ENCODE peak calls at places on chromosomes 2 and 18, in six cellular contexts. A, C, J, Z, N and T are unnamed samples.

GRCh38 chr2:133063792-133064191 is 393.8 kb upstream of the LYPD1 start:
- DNase-seq in C (no peak), Z (no peak), A (no peak), J (no peak), N (no peak), T (no peak)

GRCh38 chr2:129479892-129480291 is 499.6 kb upstream of the RAB6C start:
- DNase-seq in Z (no peak), C (no peak), N (no peak), A (no peak), J (no peak), T (no peak)

GRCh38 chr2:141062016-141062415 is 1068.8 kb downstream of the LRP1B start:
- DNase-seq in C (no peak), Z (no peak), J (no peak), N (no peak), A (no peak), T (no peak)

GRCh38 chr18:987325-988186 is 82.9 kb downstream of the ADCYAP1 start:
- DNase-seq in J (peak; percentile 20), N (no peak), A (no peak), Z (no peak), C (no peak), T (no peak)

GRCh38 chr2:163182764-163183354 is 344.3 kb upstream of the KCNH7 start:
- DNase-seq in A (no peak), N (no peak), Z (no peak), J (no peak), C (no peak), T (no peak)

GRCh38 chr2:63590621-63591408 is 2.1 kb downstream of the MDH1 start:
- DNase-seq in Z (no peak), A (no peak), C (no peak), N (no peak), J (peak; percentile 80), T (no peak)

GRCh38 chr2:62055724-62056336 is 140.1 kb upstream of the B3GNT2 start:
- DNase-seq in C (no peak), N (no peak), A (no peak), Z (no peak), J (no peak), T (no peak)

GRCh38 chr18:48492880-48493279 is 46.0 kb upstream of the CTIF start:
- DNase-seq in N (no peak), J (no peak), C (no peak), Z (no peak), A (no peak), T (no peak)

GRCh38 chr2:158181171-158181570 is 79.5 kb downstream of the UPP2 start:
- DNase-seq in A (no peak), N (no peak), C (no peak), J (no peak), Z (no peak), T (no peak)

GRCh38 chr2:152600051-152600657 is 117.1 kb downstream of the PRPF40A start:
- DNase-seq in N (no peak), Z (no peak), J (no peak), A (no peak), C (no peak), T (no peak)

GRCh38 chr18:68234115-68234514 is 480.8 kb downstream of the TMX3 start:
- DNase-seq in C (no peak), A (no peak), N (no peak), Z (no peak), J (no peak), T (no peak)

GRCh38 chr2:237673130-237673921 is 45.9 kb downstream of the LRRFIP1 start:
- DNase-seq in C (peak; percentile 66), N (no peak), Z (no peak), J (peak; percentile 75), A (peak; percentile 81), T (no peak)
- H3K4me3 ChIP-seq in C (peak overlapping the region; percentile 51), N (peak overlapping the region; percentile 50), Z (no peak overlapping the region), J (peak overlapping the region; percentile 10), A (peak overlapping the region; percentile 63), T (peak overlapping the region; percentile 39)

DNA sequence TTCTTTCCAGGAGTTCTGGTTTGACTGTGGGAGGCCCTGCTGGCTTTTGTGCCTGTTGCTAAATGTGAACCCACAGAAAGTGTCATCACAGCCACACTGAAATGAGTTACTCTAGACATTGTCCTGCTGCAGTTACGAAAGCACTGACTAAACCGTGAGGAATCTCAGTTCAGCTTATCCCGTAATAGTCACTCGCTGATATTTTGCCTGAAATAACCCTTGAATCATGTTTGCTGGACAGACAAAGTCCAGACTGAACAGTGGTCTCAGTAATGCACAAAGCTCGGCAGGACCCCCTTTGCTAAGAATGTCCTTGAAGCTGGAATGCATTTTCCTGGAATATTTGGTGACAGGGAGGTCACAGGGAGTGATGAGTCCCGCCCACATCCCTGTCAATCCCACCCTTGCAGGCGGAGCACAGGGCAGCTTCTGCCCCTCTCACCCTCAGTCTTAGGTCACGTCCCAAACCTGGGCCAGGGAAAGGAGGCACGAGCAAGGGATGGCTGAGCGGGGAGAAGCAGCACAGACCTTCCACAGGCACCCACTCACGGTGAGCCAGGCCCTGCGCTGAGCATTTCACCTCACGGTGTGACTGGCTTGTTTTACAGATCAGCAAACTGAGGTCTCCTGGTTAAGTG is 53.4 kb downstream of the ADI1 start:
- DNase-seq in C (no peak), A (no peak), J (peak; percentile 49), N (no peak), Z (peak; percentile 80), T (no peak)
- TF ChIP-seq CTCF in C (no peak), A (no peak), J (no peak), N (no peak), Z (no peak), T (no peak)

GRCh38 chr2:238847841-238848565 is at the start of gene TWIST2:
- DNase-seq in N (peak; percentile 88), J (peak; percentile 63), A (no peak), C (peak; percentile 80), Z (peak; percentile 91), T (no peak)
- H3K4me3 ChIP-seq in N (peak within 1 kb of the TSS; percentile 90), J (peak within 1 kb of the TSS; percentile 48), A (peak within 1 kb of the TSS; percentile 11), C (peak within 1 kb of the TSS; percentile 67), Z (peak within 1 kb of the TSS; percentile 94), T (no peak within 1 kb of the TSS)

GRCh38 chr2:201258666-201258999 is 1.7 kb upstream of the CASP8 start:
- DNase-seq in Z (no peak), J (no peak), N (no peak), C (no peak), A (no peak), T (no peak)
- TF ChIP-seq CTCF in Z (no peak), J (no peak), N (no peak), C (peak; percentile 19), A (no peak), T (peak; percentile 6)

GRCh38 chr18:46336278-46337205 is 232.4 kb downstream of the HAUS1 start:
- DNase-seq in A (no peak), Z (no peak), N (no peak), C (no peak), J (no peak), T (no peak)
- H3K4me3 ChIP-seq in A (no peak overlapping the region), Z (no peak overlapping the region), N (no peak overlapping the region), C (peak overlapping the region; percentile 79), J (no peak overlapping the region), T (no peak overlapping the region)

GRCh38 chr2:149597050-149598013 is 9.8 kb upstream of the MMADHC start:
- DNase-seq in J (peak; percentile 42), C (no peak), A (peak; percentile 63), N (no peak), Z (peak; percentile 86), T (peak; percentile 68)
- TF ChIP-seq CTCF in J (peak; percentile 86), C (peak; percentile 86), A (peak; percentile 82), N (peak; percentile 63), Z (peak; percentile 77), T (peak; percentile 79)